ENCODE peak calls at places on chromosomes 5 and 9, in five cellular contexts. H is nephron progenitor cell, Q is stomach, U is AG04450, G is dorsolateral prefrontal cortex. N is an unnamed sample.

GRCh38 chr5:54049144-54049543 is 261.2 kb downstream of the ARL15 start:
- DNase-seq in H (no peak), Q (no peak), U (no peak), G (no peak), N (no peak)

GRCh38 chr9:36995927-36996471 is 38.1 kb downstream of the PAX5 start:
- DNase-seq in H (peak; percentile 72), Q (peak; percentile 70), U (peak; percentile 15), G (peak; percentile 57), N (peak; percentile 69)

GRCh38 chr9:78044189-78044588 is 12.6 kb upstream of the GNAQ start:
- DNase-seq in H (no peak), Q (peak; percentile 41), U (no peak), G (no peak), N (no peak)

GRCh38 chr5:93890657-93891056 is 149.3 kb upstream of the POU5F2 start:
- DNase-seq in H (no peak), Q (no peak), U (no peak), G (no peak), N (no peak)

GRCh38 chr9:72579880-72580570 is 58.6 kb downstream of the TMC1 start:
- DNase-seq in H (no peak), Q (no peak), U (no peak), G (no peak), N (no peak)

GRCh38 chr9:114016101-114016500 is 62.0 kb downstream of the AMBP start:
- DNase-seq in H (no peak), Q (peak; percentile 5), U (no peak), G (no peak), N (peak; percentile 9)

GRCh38 chr5:56251918-56252553 is 18.9 kb upstream of the ANKRD55 start:
- DNase-seq in H (no peak), Q (no peak), U (no peak), G (no peak), N (no peak)

GRCh38 chr9:9998491-9999287 is 614.1 kb downstream of the PTPRD start:
- DNase-seq in H (no peak), Q (no peak), U (no peak), G (no peak), N (no peak)

GRCh38 chr5:172736524-172737135 is 34.4 kb downstream of the DUSP1 start:
- DNase-seq in H (no peak), Q (no peak), U (no peak), G (no peak), N (no peak)
- TF ChIP-seq CTCF in H (no peak), Q (no peak), U (no peak), G (no peak), N (no peak)

GRCh38 chr5:35922468-35922867 is 16.0 kb downstream of the CAPSL start:
- DNase-seq in H (no peak), Q (no peak), U (no peak), G (no peak), N (no peak)
- TF ChIP-seq CTCF in H (no peak), Q (no peak), U (no peak), G (no peak), N (no peak)

GRCh38 chr9:211036-211435 is 3.6 kb upstream of the DOCK8 start:
- DNase-seq in H (no peak), Q (no peak), U (no peak), G (no peak), N (no peak)
- TF ChIP-seq CTCF in H (no peak), Q (no peak), U (no peak), G (no peak), N (no peak)

GRCh38 chr9:103399535-103399934 is 404.4 kb downstream of the CYLC2 start:
- DNase-seq in H (no peak), Q (no peak), U (no peak), G (no peak), N (no peak)

DNA sequence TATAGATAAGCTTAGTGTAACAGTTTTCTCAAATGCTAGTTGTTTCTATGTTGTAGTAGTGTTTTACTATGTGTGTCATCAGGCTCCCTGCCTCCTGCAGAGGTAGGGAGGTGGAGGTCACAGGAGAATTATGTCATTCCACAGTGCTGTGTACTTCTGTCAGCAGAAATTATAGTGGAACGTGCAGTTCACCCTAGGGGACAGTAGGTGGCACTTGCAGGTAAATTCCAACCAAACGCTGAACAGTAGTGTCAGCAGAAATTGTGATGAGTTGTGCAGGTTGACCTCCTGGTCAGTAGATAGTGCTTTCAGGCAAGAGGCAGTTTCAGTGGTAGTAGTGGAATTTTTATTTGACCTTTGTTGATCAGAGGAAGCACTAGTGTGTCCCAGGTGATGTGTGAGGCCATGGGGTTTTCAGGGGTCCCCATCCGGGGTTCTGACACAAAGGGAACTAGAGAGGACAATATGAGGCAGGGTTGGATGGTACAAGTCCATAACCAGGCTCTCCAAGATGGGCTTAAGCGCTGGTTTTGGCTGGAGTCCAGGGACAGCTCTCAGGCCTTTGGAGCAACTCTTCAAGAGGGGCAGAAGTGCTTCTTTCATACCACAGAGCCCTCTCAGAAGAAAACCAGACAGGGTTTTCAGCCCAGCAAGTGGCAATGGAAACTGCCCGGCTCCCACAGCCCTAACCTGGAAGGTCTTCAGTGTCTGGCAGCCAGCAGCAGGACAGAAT is 402.9 kb downstream of the CYLC2 start:
- DNase-seq in H (peak; percentile 59), Q (peak; percentile 27), U (no peak), G (no peak), N (peak; percentile 73)
- TF ChIP-seq CTCF in H (peak; percentile 71), Q (peak; percentile 41), U (peak; percentile 17), G (peak; percentile 65), N (peak; percentile 56)

N was measured in testis.